ENCODE peak calls at places on chromosome 14, in six cellular contexts. K is mammary epithelial cell, H is astrocyte of the spinal cord, E is fibroblast of mammary gland, C is cardiac muscle cell, L is tibial artery. P is an unnamed sample.

GRCh38 chr14:75497191-75497590 is 25.1 kb upstream of the BATF start:
- DNase-seq in K (no peak), H (no peak), E (no peak), C (no peak), L (no peak), P (peak)

GRCh38 chr14:73253721-73254120 is 16.4 kb downstream of the PAPLN start:
- DNase-seq in K (no peak), H (no peak), E (no peak), C (no peak), L (no peak), P (no peak)

GRCh38 chr14:102295301-102295700 is 9.7 kb downstream of the MOK start:
- DNase-seq in K (no peak), H (peak), E (peak), C (no peak), L (no peak), P (no peak)

GRCh38 chr14:31263485-31264133 is 56.0 kb upstream of the HECTD1 start:
- DNase-seq in K (peak), H (peak), E (peak), C (no peak), L (peak), P (no peak)

GRCh38 chr14:53567236-53567785 is 389.3 kb downstream of the BMP4 start:
- DNase-seq in K (peak), H (no peak), E (no peak), C (no peak), L (no peak), P (no peak)

GRCh38 chr14:60301685-60302084 is 52.7 kb downstream of the PPM1A start:
- DNase-seq in K (no peak), H (no peak), E (no peak), C (no peak), L (no peak), P (no peak)

GRCh38 chr14:19974844-19975243 is 547 bp upstream of the OR4K15 start:
- DNase-seq in K (no peak), H (no peak), E (no peak), C (no peak), L (no peak), P (no peak)

GRCh38 chr14:54782803-54783659 is 119.6 kb downstream of the GCH1 start:
- DNase-seq in K (no peak), H (no peak), E (no peak), C (no peak), L (peak), P (peak)

GRCh38 chr14:95300697-95301526 is 18.8 kb downstream of the CLMN start:
- DNase-seq in K (no peak), H (no peak), E (no peak), C (no peak), L (no peak), P (no peak)

GRCh38 chr14:50062438-50063039 is 53.8 kb downstream of the VCPKMT start:
- DNase-seq in K (peak), H (peak), E (peak), C (peak), L (no peak), P (no peak)

GRCh38 chr14:65790185-65790815 is 377.8 kb downstream of the FUT8 start:
- DNase-seq in K (no peak), H (no peak), E (no peak), C (peak), L (no peak), P (no peak)

GRCh38 chr14:42869681-42870080 is 1263.0 kb downstream of the LRFN5 start:
- DNase-seq in K (peak), H (peak), E (peak), C (no peak), L (no peak), P (no peak)

GRCh38 chr14:39988939-39989338 is 556.7 kb upstream of the FBXO33 start:
- DNase-seq in K (no peak), H (peak), E (peak), C (peak), L (no peak), P (no peak)
- TF ChIP-seq CTCF in K (peak), H (peak), E (peak), C (peak), L (no peak), P (no peak)

DNA sequence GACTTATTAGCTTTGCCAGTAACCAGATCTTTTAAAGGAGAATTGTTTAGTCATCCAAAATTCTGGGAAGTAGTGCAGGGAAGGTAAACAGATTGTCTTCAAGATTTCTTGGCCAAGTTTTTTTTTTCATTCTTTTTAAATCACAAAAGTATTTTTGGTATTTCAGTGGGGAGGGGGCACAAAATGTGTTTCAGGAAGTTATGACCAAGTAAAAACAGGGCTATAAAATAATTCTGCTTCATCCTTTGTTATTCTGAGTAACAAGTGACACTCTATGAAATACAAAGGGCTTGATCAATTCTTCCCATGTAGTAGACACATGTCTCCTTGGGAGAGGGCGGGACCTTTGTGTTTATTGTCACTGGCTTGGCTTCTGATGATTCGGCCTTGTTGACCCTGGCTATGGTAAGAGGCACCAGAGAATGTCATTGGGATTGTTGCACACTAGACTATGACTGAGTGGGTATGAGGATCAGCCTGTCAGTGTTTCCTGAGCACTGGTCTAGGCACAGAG is 55.4 kb downstream of the SUSD6 start:
- DNase-seq in K (no peak), H (peak), E (peak), C (no peak), L (no peak), P (no peak)
- H3K4me3 ChIP-seq in K (no peak), H (no peak), E (no peak), C (no peak), L (no peak), P (peak)

GRCh38 chr14:64434528-64434927 is 30.8 kb upstream of the AKAP5 start:
- DNase-seq in K (no peak), H (no peak), E (no peak), C (peak), L (no peak), P (no peak)
- TF ChIP-seq CTCF in K (no peak), H (no peak), E (no peak), C (no peak), L (no peak), P (no peak)

DNA sequence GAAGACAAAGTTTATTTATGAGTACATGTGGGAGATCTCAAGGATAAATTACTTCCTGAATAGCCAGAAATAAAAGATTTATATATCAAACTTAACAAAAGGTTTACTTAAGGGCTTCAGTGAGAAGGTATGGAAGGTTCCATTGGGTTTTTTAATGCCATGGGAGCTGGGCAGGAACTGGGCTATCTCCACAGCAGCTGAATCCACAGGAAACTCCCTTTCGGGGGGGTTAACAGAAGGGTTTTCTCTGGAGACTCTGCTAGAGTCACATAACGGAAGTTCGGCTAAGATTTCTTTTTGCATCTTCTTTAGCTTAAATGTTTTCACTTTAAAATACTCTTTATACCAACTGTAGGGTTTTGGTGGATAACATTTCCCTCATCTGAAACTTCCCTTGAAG is 113.5 kb downstream of the UNC79 start:
- DNase-seq in K (no peak), H (no peak), E (no peak), C (no peak), L (no peak), P (no peak)
- H3K4me3 ChIP-seq in K (no peak), H (no peak), E (no peak), C (no peak), L (no peak), P (no peak)

DNA sequence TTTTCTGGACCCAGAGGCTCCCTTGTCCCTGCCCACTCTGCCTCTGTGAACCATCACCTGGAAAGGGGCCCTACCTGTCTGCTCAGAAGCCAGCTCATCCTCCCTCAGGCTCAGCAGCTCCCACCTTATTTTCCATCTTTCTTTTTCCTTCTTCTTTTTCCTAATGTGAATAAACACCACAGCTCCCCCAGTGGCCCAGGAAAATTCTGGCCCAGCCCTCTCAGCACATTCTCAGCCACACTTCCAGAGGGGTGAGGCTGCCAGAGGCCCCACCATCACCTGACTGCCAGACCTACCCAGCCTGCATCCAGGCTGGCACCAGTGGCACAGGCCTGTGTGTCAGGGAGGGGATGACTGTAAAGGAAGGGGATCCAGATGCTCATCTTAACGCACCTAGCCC is 23.0 kb downstream of the ZFHX2 start:
- DNase-seq in K (no peak), H (no peak), E (no peak), C (no peak), L (no peak), P (no peak)
- TF ChIP-seq CTCF in K (peak), H (peak), E (no peak), C (peak), L (no peak), P (no peak)